ENCODE peak calls at places on chromosomes 16 and 17, in six cellular contexts. One of them, this sample, is unnamed.

GRCh38 chr17:57915532-57915931 is 39.7 kb downstream of the CUEDC1 start:
- DNase-seq in kidney tubule cell: no peak
- DNase-seq in neural crest cell: no peak
- DNase-seq in H54: no peak
- DNase-seq in NCI-H187 treated with DMSO at 0.1 percent for 48 hours: no peak
- DNase-seq in stimulated activated CD4-positive, alpha-beta T cell treated with anti-CD3 and anti-CD28 coated beads, TNF-alpha, amount 100 ng/mL, for 4 hours: no peak
- DNase-seq in this sample: no peak

GRCh38 chr17:34095101-34095500 is 160.0 kb upstream of the CCL2 start:
- DNase-seq in kidney tubule cell: no peak
- DNase-seq in neural crest cell: no peak
- DNase-seq in H54: no peak
- DNase-seq in NCI-H187 treated with DMSO at 0.1 percent for 48 hours: no peak
- DNase-seq in stimulated activated CD4-positive, alpha-beta T cell treated with anti-CD3 and anti-CD28 coated beads, TNF-alpha, amount 100 ng/mL, for 4 hours: no peak
- DNase-seq in this sample: no peak

GRCh38 chr17:55302407-55302787 is 37.6 kb downstream of the HLF start:
- DNase-seq in kidney tubule cell: no peak
- DNase-seq in neural crest cell: no peak
- DNase-seq in H54: no peak
- DNase-seq in NCI-H187 treated with DMSO at 0.1 percent for 48 hours: no peak
- DNase-seq in stimulated activated CD4-positive, alpha-beta T cell treated with anti-CD3 and anti-CD28 coated beads, TNF-alpha, amount 100 ng/mL, for 4 hours: no peak
- DNase-seq in this sample: no peak

GRCh38 chr16:48330847-48331204 is 54.4 kb downstream of the SIAH1 start:
- DNase-seq in kidney tubule cell: no peak
- DNase-seq in neural crest cell: no peak
- DNase-seq in H54: no peak
- DNase-seq in NCI-H187 treated with DMSO at 0.1 percent for 48 hours: no peak
- DNase-seq in stimulated activated CD4-positive, alpha-beta T cell treated with anti-CD3 and anti-CD28 coated beads, TNF-alpha, amount 100 ng/mL, for 4 hours: no peak
- DNase-seq in this sample: no peak

GRCh38 chr16:87851141-87851587 is 18.1 kb downstream of the SLC7A5 start:
- DNase-seq in kidney tubule cell: peak; percentile 87
- DNase-seq in neural crest cell: no peak
- DNase-seq in H54: no peak
- DNase-seq in NCI-H187 treated with DMSO at 0.1 percent for 48 hours: no peak
- DNase-seq in stimulated activated CD4-positive, alpha-beta T cell treated with anti-CD3 and anti-CD28 coated beads, TNF-alpha, amount 100 ng/mL, for 4 hours: no peak
- DNase-seq in this sample: no peak

GRCh38 chr16:59356709-59357108 is 622.6 kb upstream of the GOT2 start:
- DNase-seq in kidney tubule cell: no peak
- DNase-seq in neural crest cell: no peak
- DNase-seq in H54: no peak
- DNase-seq in NCI-H187 treated with DMSO at 0.1 percent for 48 hours: no peak
- DNase-seq in stimulated activated CD4-positive, alpha-beta T cell treated with anti-CD3 and anti-CD28 coated beads, TNF-alpha, amount 100 ng/mL, for 4 hours: no peak
- DNase-seq in this sample: no peak

GRCh38 chr16:75246504-75247205 is 4.8 kb downstream of the BCAR1 start:
- DNase-seq in kidney tubule cell: no peak
- DNase-seq in neural crest cell: no peak
- DNase-seq in H54: no peak
- DNase-seq in NCI-H187 treated with DMSO at 0.1 percent for 48 hours: no peak
- DNase-seq in stimulated activated CD4-positive, alpha-beta T cell treated with anti-CD3 and anti-CD28 coated beads, TNF-alpha, amount 100 ng/mL, for 4 hours: no peak
- DNase-seq in this sample: no peak

GRCh38 chr17:39244016-39244599 is 18.4 kb upstream of the STAC2 start:
- DNase-seq in kidney tubule cell: no peak
- DNase-seq in neural crest cell: no peak
- DNase-seq in H54: no peak
- DNase-seq in NCI-H187 treated with DMSO at 0.1 percent for 48 hours: no peak
- DNase-seq in stimulated activated CD4-positive, alpha-beta T cell treated with anti-CD3 and anti-CD28 coated beads, TNF-alpha, amount 100 ng/mL, for 4 hours: no peak
- DNase-seq in this sample: no peak

GRCh38 chr17:32277284-32277683 is 11.7 kb downstream of the RHBDL3 start:
- DNase-seq in kidney tubule cell: no peak
- DNase-seq in neural crest cell: no peak
- DNase-seq in H54: no peak
- DNase-seq in NCI-H187 treated with DMSO at 0.1 percent for 48 hours: no peak
- DNase-seq in stimulated activated CD4-positive, alpha-beta T cell treated with anti-CD3 and anti-CD28 coated beads, TNF-alpha, amount 100 ng/mL, for 4 hours: no peak
- DNase-seq in this sample: no peak

GRCh38 chr17:80877095-80877828 is 114.4 kb upstream of the CHMP6 start:
- DNase-seq in kidney tubule cell: no peak
- DNase-seq in neural crest cell: no peak
- DNase-seq in H54: no peak
- DNase-seq in NCI-H187 treated with DMSO at 0.1 percent for 48 hours: no peak
- DNase-seq in stimulated activated CD4-positive, alpha-beta T cell treated with anti-CD3 and anti-CD28 coated beads, TNF-alpha, amount 100 ng/mL, for 4 hours: no peak
- DNase-seq in this sample: no peak

GRCh38 chr16:79001156-79001997 is 599.2 kb downstream of the MAF start:
- DNase-seq in kidney tubule cell: no peak
- DNase-seq in neural crest cell: no peak
- DNase-seq in H54: no peak
- DNase-seq in NCI-H187 treated with DMSO at 0.1 percent for 48 hours: no peak
- DNase-seq in stimulated activated CD4-positive, alpha-beta T cell treated with anti-CD3 and anti-CD28 coated beads, TNF-alpha, amount 100 ng/mL, for 4 hours: no peak
- DNase-seq in this sample: peak; percentile 36

GRCh38 chr17:75877752-75878173 is 618 bp downstream of the TRIM47 start:
- DNase-seq in kidney tubule cell: peak; percentile 79
- DNase-seq in neural crest cell: peak; percentile 61
- DNase-seq in H54: no peak
- DNase-seq in NCI-H187 treated with DMSO at 0.1 percent for 48 hours: no peak
- DNase-seq in stimulated activated CD4-positive, alpha-beta T cell treated with anti-CD3 and anti-CD28 coated beads, TNF-alpha, amount 100 ng/mL, for 4 hours: peak; percentile 52
- DNase-seq in this sample: peak; percentile 69

GRCh38 chr17:65634533-65634932 is 73.1 kb upstream of the AXIN2 start:
- DNase-seq in kidney tubule cell: no peak
- DNase-seq in neural crest cell: no peak
- DNase-seq in H54: no peak
- DNase-seq in NCI-H187 treated with DMSO at 0.1 percent for 48 hours: no peak
- DNase-seq in stimulated activated CD4-positive, alpha-beta T cell treated with anti-CD3 and anti-CD28 coated beads, TNF-alpha, amount 100 ng/mL, for 4 hours: no peak
- DNase-seq in this sample: no peak

GRCh38 chr16:8963010-8963824 is 489 bp downstream of the USP7 start:
- DNase-seq in kidney tubule cell: no peak
- DNase-seq in neural crest cell: no peak
- DNase-seq in H54: no peak
- DNase-seq in NCI-H187 treated with DMSO at 0.1 percent for 48 hours: no peak
- DNase-seq in stimulated activated CD4-positive, alpha-beta T cell treated with anti-CD3 and anti-CD28 coated beads, TNF-alpha, amount 100 ng/mL, for 4 hours: no peak
- DNase-seq in this sample: no peak

GRCh38 chr16:82651921-82652601 is 25.3 kb downstream of the CDH13 start:
- DNase-seq in kidney tubule cell: no peak
- DNase-seq in neural crest cell: no peak
- DNase-seq in H54: no peak
- DNase-seq in NCI-H187 treated with DMSO at 0.1 percent for 48 hours: no peak
- DNase-seq in stimulated activated CD4-positive, alpha-beta T cell treated with anti-CD3 and anti-CD28 coated beads, TNF-alpha, amount 100 ng/mL, for 4 hours: no peak
- DNase-seq in this sample: no peak

GRCh38 chr16:58448890-58449289 is 51.1 kb upstream of the NDRG4 start:
- DNase-seq in kidney tubule cell: no peak
- DNase-seq in neural crest cell: no peak
- DNase-seq in H54: no peak
- DNase-seq in NCI-H187 treated with DMSO at 0.1 percent for 48 hours: no peak
- DNase-seq in stimulated activated CD4-positive, alpha-beta T cell treated with anti-CD3 and anti-CD28 coated beads, TNF-alpha, amount 100 ng/mL, for 4 hours: no peak
- DNase-seq in this sample: no peak

GRCh38 chr16:2494616-2495015 is 19.1 kb upstream of the ATP6V0C start:
- DNase-seq in kidney tubule cell: no peak
- DNase-seq in neural crest cell: no peak
- DNase-seq in H54: no peak
- DNase-seq in NCI-H187 treated with DMSO at 0.1 percent for 48 hours: no peak
- DNase-seq in stimulated activated CD4-positive, alpha-beta T cell treated with anti-CD3 and anti-CD28 coated beads, TNF-alpha, amount 100 ng/mL, for 4 hours: no peak
- DNase-seq in this sample: no peak

GRCh38 chr17:45384047-45384799 is 48.4 kb downstream of the ARHGAP27 start:
- DNase-seq in kidney tubule cell: peak; percentile 68
- DNase-seq in neural crest cell: no peak
- DNase-seq in H54: no peak
- DNase-seq in NCI-H187 treated with DMSO at 0.1 percent for 48 hours: no peak
- DNase-seq in stimulated activated CD4-positive, alpha-beta T cell treated with anti-CD3 and anti-CD28 coated beads, TNF-alpha, amount 100 ng/mL, for 4 hours: no peak
- DNase-seq in this sample: no peak

GRCh38 chr17:81287741-81288430 is 7.2 kb downstream of the SLC38A10 start:
- DNase-seq in kidney tubule cell: no peak
- DNase-seq in neural crest cell: no peak
- DNase-seq in H54: no peak
- DNase-seq in NCI-H187 treated with DMSO at 0.1 percent for 48 hours: no peak
- DNase-seq in stimulated activated CD4-positive, alpha-beta T cell treated with anti-CD3 and anti-CD28 coated beads, TNF-alpha, amount 100 ng/mL, for 4 hours: no peak
- DNase-seq in this sample: no peak